ENCODE peak calls at places on chromosomes 13 and 19, in five cellular contexts. F, C, B, L and T are unnamed samples.

GRCh38 chr19:4043966-4044365 is 22.7 kb downstream of the ZBTB7A start:
- DNase-seq in F (no peak), C (peak; percentile 23), B (no peak), L (no peak), T (no peak)

GRCh38 chr19:14081797-14082674 is 3.5 kb downstream of the C19orf67 start:
- DNase-seq in F (no peak), C (peak; percentile 31), B (peak; percentile 30), L (no peak), T (peak; percentile 85)

GRCh38 chr19:20503536-20503935 is 62.0 kb downstream of the ZNF737 start:
- DNase-seq in F (no peak), C (no peak), B (peak; percentile 58), L (peak; percentile 73), T (peak; percentile 72)

GRCh38 chr19:51607920-51608562 is 22.2 kb downstream of the SIGLEC5 start:
- DNase-seq in F (peak; percentile 76), C (peak; percentile 86), B (peak; percentile 74), L (peak; percentile 84), T (peak; percentile 78)

GRCh38 chr13:111359237-111359915 is 38.9 kb downstream of the TEX29 start:
- DNase-seq in F (no peak), C (no peak), B (peak; percentile 34), L (no peak), T (no peak)

GRCh38 chr19:16585808-16586476 is 13.7 kb upstream of the SLC35E1 start:
- DNase-seq in F (no peak), C (no peak), B (no peak), L (no peak), T (peak; percentile 44)

GRCh38 chr13:51315658-51316057 is 23.8 kb upstream of the SERPINE3 start:
- DNase-seq in F (no peak), C (no peak), B (peak; percentile 76), L (peak; percentile 62), T (no peak)

GRCh38 chr13:48144413-48145035 is 49.6 kb upstream of the MED4 start:
- DNase-seq in F (no peak), C (no peak), B (peak; percentile 66), L (peak; percentile 74), T (no peak)

GRCh38 chr13:60426075-60426474 is 29.1 kb downstream of the TDRD3 start:
- DNase-seq in F (no peak), C (no peak), B (no peak), L (no peak), T (no peak)

GRCh38 chr13:52461265-52461664 is 6.0 kb downstream of the CKAP2 start:
- DNase-seq in F (no peak), C (no peak), B (no peak), L (no peak), T (no peak)

GRCh38 chr19:52722062-52723005 is 12.5 kb downstream of the ZNF611 start:
- DNase-seq in F (no peak), C (no peak), B (peak; percentile 86), L (peak; percentile 85), T (peak; percentile 98)

GRCh38 chr13:109781384-109782065 is 4.9 kb downstream of the IRS2 start:
- DNase-seq in F (peak; percentile 73), C (peak; percentile 36), B (peak; percentile 76), L (no peak), T (no peak)

GRCh38 chr13:51838235-51838846 is 6.6 kb downstream of the TMEM272 start:
- DNase-seq in F (no peak), C (no peak), B (peak; percentile 84), L (peak; percentile 79), T (no peak)

GRCh38 chr13:41065098-41065497 is 3.8 kb downstream of the WBP4 start:
- DNase-seq in F (no peak), C (no peak), B (peak; percentile 82), L (peak; percentile 77), T (no peak)

GRCh38 chr19:7242601-7243258 is 51.5 kb downstream of the INSR start:
- DNase-seq in F (no peak), C (no peak), B (peak; percentile 94), L (peak; percentile 94), T (no peak)

GRCh38 chr13:36382030-36382429 is 35.8 kb upstream of the SPART start:
- DNase-seq in F (no peak), C (no peak), B (no peak), L (peak; percentile 10), T (peak; percentile 84)

GRCh38 chr19:35513975-35514809 is 743 bp upstream of the DMKN start:
- DNase-seq in F (no peak), C (no peak), B (peak; percentile 71), L (peak; percentile 32), T (peak; percentile 48)
- TF ChIP-seq CTCF in F (no peak), C (no peak), B (no peak), L (no peak), T (peak; percentile 40)

DNA sequence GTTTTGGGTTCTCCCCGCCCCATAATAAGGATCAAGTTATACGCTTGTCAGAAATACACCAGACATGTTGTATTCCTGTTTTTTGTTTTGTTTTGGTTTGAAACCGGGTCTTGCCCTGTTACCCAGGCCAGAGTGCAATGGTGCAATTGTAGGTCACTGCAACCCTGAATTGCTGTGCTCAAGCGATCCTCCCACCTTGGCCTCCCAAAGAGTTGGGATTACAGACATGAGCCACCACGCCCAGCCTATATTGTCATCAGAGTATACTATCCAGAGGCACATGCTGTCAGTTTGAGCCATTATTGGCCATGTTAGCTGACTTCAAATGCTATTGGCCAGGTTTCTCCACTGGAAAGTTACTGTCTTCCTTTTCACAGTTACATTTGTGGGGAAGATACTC is 9.8 kb downstream of the SAFB start:
- DNase-seq in F (no peak), C (no peak), B (no peak), L (no peak), T (no peak)
- TF ChIP-seq CTCF in F (no peak), C (no peak), B (no peak), L (no peak), T (no peak)

DNA sequence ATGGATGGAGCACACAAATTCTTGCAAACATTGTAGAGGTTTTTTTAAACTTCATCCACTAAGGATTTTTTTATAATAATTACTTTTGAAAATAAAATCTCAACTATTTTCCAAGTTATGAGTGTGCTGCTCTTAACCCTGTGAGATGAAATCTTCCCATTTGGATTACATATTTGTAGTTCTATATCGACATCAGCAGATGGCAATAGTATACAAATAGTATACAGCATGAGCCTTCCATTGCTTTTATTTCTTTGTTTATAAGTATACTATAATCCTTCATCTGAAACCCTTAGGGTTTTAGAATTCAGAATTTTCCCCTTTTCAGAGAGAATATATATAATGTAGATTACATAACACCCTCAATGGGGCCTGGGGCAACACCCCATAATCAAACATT is 70.5 kb downstream of the GJA3 start:
- DNase-seq in F (no peak), C (no peak), B (peak; percentile 9), L (no peak), T (no peak)
- TF ChIP-seq CTCF in F (no peak), C (no peak), B (no peak), L (no peak), T (peak; percentile 20)

DNA sequence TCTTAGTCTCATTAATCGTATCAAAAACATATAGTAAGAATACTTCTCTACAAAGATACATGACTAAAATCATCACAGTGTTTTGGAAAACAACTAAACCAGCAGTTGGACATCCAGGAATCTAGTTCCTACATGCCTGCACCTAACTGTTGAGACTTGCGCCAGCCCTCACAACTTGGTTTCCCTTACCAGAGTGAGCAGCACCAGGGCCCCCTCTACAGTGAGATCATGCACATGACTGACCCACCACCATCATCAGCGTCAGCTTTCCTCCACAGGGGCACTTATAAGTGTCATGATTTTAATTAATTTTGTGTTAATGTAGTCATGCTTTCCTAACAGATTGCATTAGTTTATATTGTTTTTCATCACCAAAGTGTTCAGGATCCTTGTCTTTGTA is 1322.0 kb downstream of the EFNB2 start:
- DNase-seq in F (no peak), C (no peak), B (no peak), L (no peak), T (peak; percentile 73)
- TF ChIP-seq CTCF in F (no peak), C (no peak), B (no peak), L (no peak), T (peak; percentile 38)

GRCh38 chr13:97753942-97754670 is 199.4 kb upstream of the IPO5 start:
- DNase-seq in F (no peak), C (no peak), B (no peak), L (no peak), T (no peak)
- TF ChIP-seq CTCF in F (no peak), C (no peak), B (peak; percentile 9), L (peak; percentile 11), T (no peak)

GRCh38 chr13:87614276-87614675 is 56.9 kb upstream of the SLITRK5 start:
- DNase-seq in F (no peak), C (no peak), B (no peak), L (no peak), T (no peak)
- TF ChIP-seq CTCF in F (no peak), C (no peak), B (no peak), L (no peak), T (no peak)

GRCh38 chr13:50073340-50073739 is 58.1 kb downstream of the KCNRG start:
- DNase-seq in F (no peak), C (no peak), B (no peak), L (no peak), T (no peak)
- TF ChIP-seq CTCF in F (no peak), C (no peak), B (no peak), L (no peak), T (no peak)